ENCODE peak calls at places on chromosomes 6 and 20, in eight cellular contexts. One of them, this sample, is unnamed.

GRCh38 chr20:24772667-24773066 is 176.4 kb upstream of the CST7 start:
- DNase-seq in fibroblast of lung: no peak
- DNase-seq in kidney epithelial cell: no peak
- DNase-seq in memory B cell: no peak
- DNase-seq in activated T-cell treated with anti-CD3 and anti-CD28 coated beads, Interleukin-2, amount 50 U/mL, for 72 hours: no peak
- DNase-seq in T-helper 2 cell treated with Interferon-gamma antibody and Interleukin-4, amounts not matched to agents 5 μg/mL and 100 μg/mL, for 36 hours: no peak
- DNase-seq in activated CD8-positive, alpha-beta memory T cell treated with anti-CD3 and anti-CD28 coated beads for 4 hours: no peak
- DNase-seq in iris pigment epithelial cell: no peak
- DNase-seq in this sample: no peak

GRCh38 chr6:116015983-116016382 is 44.7 kb downstream of the FRK start:
- DNase-seq in memory B cell: no peak
- DNase-seq in activated T-cell treated with anti-CD3 and anti-CD28 coated beads, Interleukin-2, amount 50 U/mL, for 72 hours: no peak
- DNase-seq in kidney epithelial cell: no peak
- DNase-seq in T-helper 2 cell treated with Interferon-gamma antibody and Interleukin-4, amounts not matched to agents 5 μg/mL and 100 μg/mL, for 36 hours: no peak
- DNase-seq in fibroblast of lung: no peak
- DNase-seq in activated CD8-positive, alpha-beta memory T cell treated with anti-CD3 and anti-CD28 coated beads for 4 hours: no peak
- DNase-seq in iris pigment epithelial cell: no peak
- DNase-seq in this sample: no peak

GRCh38 chr6:33411632-33412005 is 805 bp downstream of the PHF1 start:
- DNase-seq in activated T-cell treated with anti-CD3 and anti-CD28 coated beads, Interleukin-2, amount 50 U/mL, for 72 hours: no peak
- DNase-seq in iris pigment epithelial cell: no peak
- DNase-seq in activated CD8-positive, alpha-beta memory T cell treated with anti-CD3 and anti-CD28 coated beads for 4 hours: no peak
- DNase-seq in T-helper 2 cell treated with Interferon-gamma antibody and Interleukin-4, amounts not matched to agents 5 μg/mL and 100 μg/mL, for 36 hours: no peak
- DNase-seq in kidney epithelial cell: no peak
- DNase-seq in fibroblast of lung: no peak
- DNase-seq in memory B cell: no peak
- DNase-seq in this sample: no peak

GRCh38 chr6:139708342-139709199 is 334.1 kb upstream of the CITED2 start:
- DNase-seq in activated CD8-positive, alpha-beta memory T cell treated with anti-CD3 and anti-CD28 coated beads for 4 hours: no peak
- DNase-seq in activated T-cell treated with anti-CD3 and anti-CD28 coated beads, Interleukin-2, amount 50 U/mL, for 72 hours: no peak
- DNase-seq in kidney epithelial cell: peak; percentile 80
- DNase-seq in iris pigment epithelial cell: peak; percentile 93
- DNase-seq in T-helper 2 cell treated with Interferon-gamma antibody and Interleukin-4, amounts not matched to agents 5 μg/mL and 100 μg/mL, for 36 hours: no peak
- DNase-seq in fibroblast of lung: peak; percentile 82
- DNase-seq in memory B cell: no peak
- DNase-seq in this sample: no peak

GRCh38 chr20:47984437-47984836 is 199.2 kb upstream of the SULF2 start:
- DNase-seq in iris pigment epithelial cell: no peak
- DNase-seq in memory B cell: no peak
- DNase-seq in kidney epithelial cell: no peak
- DNase-seq in activated T-cell treated with anti-CD3 and anti-CD28 coated beads, Interleukin-2, amount 50 U/mL, for 72 hours: no peak
- DNase-seq in fibroblast of lung: no peak
- DNase-seq in activated CD8-positive, alpha-beta memory T cell treated with anti-CD3 and anti-CD28 coated beads for 4 hours: no peak
- DNase-seq in T-helper 2 cell treated with Interferon-gamma antibody and Interleukin-4, amounts not matched to agents 5 μg/mL and 100 μg/mL, for 36 hours: no peak
- DNase-seq in this sample: no peak

GRCh38 chr6:157538698-157539097 is 157.7 kb downstream of the ZDHHC14 start:
- DNase-seq in memory B cell: no peak
- DNase-seq in iris pigment epithelial cell: no peak
- DNase-seq in activated CD8-positive, alpha-beta memory T cell treated with anti-CD3 and anti-CD28 coated beads for 4 hours: no peak
- DNase-seq in fibroblast of lung: no peak
- DNase-seq in T-helper 2 cell treated with Interferon-gamma antibody and Interleukin-4, amounts not matched to agents 5 μg/mL and 100 μg/mL, for 36 hours: no peak
- DNase-seq in kidney epithelial cell: no peak
- DNase-seq in activated T-cell treated with anti-CD3 and anti-CD28 coated beads, Interleukin-2, amount 50 U/mL, for 72 hours: no peak
- DNase-seq in this sample: no peak

GRCh38 chr20:36991708-36992107 is 40.2 kb upstream of the SAMHD1 start:
- DNase-seq in memory B cell: no peak
- DNase-seq in iris pigment epithelial cell: no peak
- DNase-seq in activated T-cell treated with anti-CD3 and anti-CD28 coated beads, Interleukin-2, amount 50 U/mL, for 72 hours: no peak
- DNase-seq in kidney epithelial cell: no peak
- DNase-seq in activated CD8-positive, alpha-beta memory T cell treated with anti-CD3 and anti-CD28 coated beads for 4 hours: no peak
- DNase-seq in fibroblast of lung: no peak
- DNase-seq in T-helper 2 cell treated with Interferon-gamma antibody and Interleukin-4, amounts not matched to agents 5 μg/mL and 100 μg/mL, for 36 hours: no peak
- DNase-seq in this sample: no peak

GRCh38 chr20:47544852-47545251 is 43.2 kb downstream of the NCOA3 start:
- DNase-seq in T-helper 2 cell treated with Interferon-gamma antibody and Interleukin-4, amounts not matched to agents 5 μg/mL and 100 μg/mL, for 36 hours: no peak
- DNase-seq in kidney epithelial cell: no peak
- DNase-seq in fibroblast of lung: no peak
- DNase-seq in activated T-cell treated with anti-CD3 and anti-CD28 coated beads, Interleukin-2, amount 50 U/mL, for 72 hours: no peak
- DNase-seq in memory B cell: no peak
- DNase-seq in activated CD8-positive, alpha-beta memory T cell treated with anti-CD3 and anti-CD28 coated beads for 4 hours: no peak
- DNase-seq in iris pigment epithelial cell: peak; percentile 45
- DNase-seq in this sample: no peak

GRCh38 chr20:21710341-21710740 is 4.9 kb downstream of the PAX1 start:
- DNase-seq in T-helper 2 cell treated with Interferon-gamma antibody and Interleukin-4, amounts not matched to agents 5 μg/mL and 100 μg/mL, for 36 hours: no peak
- DNase-seq in activated T-cell treated with anti-CD3 and anti-CD28 coated beads, Interleukin-2, amount 50 U/mL, for 72 hours: no peak
- DNase-seq in iris pigment epithelial cell: no peak
- DNase-seq in fibroblast of lung: no peak
- DNase-seq in memory B cell: no peak
- DNase-seq in activated CD8-positive, alpha-beta memory T cell treated with anti-CD3 and anti-CD28 coated beads for 4 hours: no peak
- DNase-seq in kidney epithelial cell: no peak
- DNase-seq in this sample: no peak

GRCh38 chr20:1263853-1264252 is 2.2 kb upstream of the SNPH start:
- DNase-seq in fibroblast of lung: peak; percentile 47
- DNase-seq in activated CD8-positive, alpha-beta memory T cell treated with anti-CD3 and anti-CD28 coated beads for 4 hours: no peak
- DNase-seq in kidney epithelial cell: no peak
- DNase-seq in activated T-cell treated with anti-CD3 and anti-CD28 coated beads, Interleukin-2, amount 50 U/mL, for 72 hours: no peak
- DNase-seq in memory B cell: no peak
- DNase-seq in iris pigment epithelial cell: peak; percentile 34
- DNase-seq in T-helper 2 cell treated with Interferon-gamma antibody and Interleukin-4, amounts not matched to agents 5 μg/mL and 100 μg/mL, for 36 hours: no peak
- DNase-seq in this sample: no peak

GRCh38 chr6:47423087-47423486 is 54.5 kb upstream of the CD2AP start:
- DNase-seq in memory B cell: no peak
- DNase-seq in iris pigment epithelial cell: no peak
- DNase-seq in activated T-cell treated with anti-CD3 and anti-CD28 coated beads, Interleukin-2, amount 50 U/mL, for 72 hours: no peak
- DNase-seq in fibroblast of lung: no peak
- DNase-seq in kidney epithelial cell: no peak
- DNase-seq in T-helper 2 cell treated with Interferon-gamma antibody and Interleukin-4, amounts not matched to agents 5 μg/mL and 100 μg/mL, for 36 hours: no peak
- DNase-seq in activated CD8-positive, alpha-beta memory T cell treated with anti-CD3 and anti-CD28 coated beads for 4 hours: no peak
- DNase-seq in this sample: no peak

GRCh38 chr6:99393366-99393697 is 663 bp downstream of the COQ3 start:
- DNase-seq in kidney epithelial cell: no peak
- DNase-seq in activated T-cell treated with anti-CD3 and anti-CD28 coated beads, Interleukin-2, amount 50 U/mL, for 72 hours: no peak
- DNase-seq in memory B cell: no peak
- DNase-seq in T-helper 2 cell treated with Interferon-gamma antibody and Interleukin-4, amounts not matched to agents 5 μg/mL and 100 μg/mL, for 36 hours: no peak
- DNase-seq in fibroblast of lung: no peak
- DNase-seq in activated CD8-positive, alpha-beta memory T cell treated with anti-CD3 and anti-CD28 coated beads for 4 hours: no peak
- DNase-seq in iris pigment epithelial cell: no peak
- DNase-seq in this sample: no peak

GRCh38 chr6:157268396-157268795 is 54.9 kb downstream of the TMEM242 start:
- DNase-seq in T-helper 2 cell treated with Interferon-gamma antibody and Interleukin-4, amounts not matched to agents 5 μg/mL and 100 μg/mL, for 36 hours: no peak
- DNase-seq in fibroblast of lung: no peak
- DNase-seq in activated CD8-positive, alpha-beta memory T cell treated with anti-CD3 and anti-CD28 coated beads for 4 hours: no peak
- DNase-seq in memory B cell: no peak
- DNase-seq in activated T-cell treated with anti-CD3 and anti-CD28 coated beads, Interleukin-2, amount 50 U/mL, for 72 hours: no peak
- DNase-seq in iris pigment epithelial cell: no peak
- DNase-seq in kidney epithelial cell: no peak
- DNase-seq in this sample: no peak

GRCh38 chr6:93278241-93278640 is 141.1 kb downstream of the EPHA7 start:
- DNase-seq in T-helper 2 cell treated with Interferon-gamma antibody and Interleukin-4, amounts not matched to agents 5 μg/mL and 100 μg/mL, for 36 hours: no peak
- DNase-seq in memory B cell: no peak
- DNase-seq in iris pigment epithelial cell: no peak
- DNase-seq in activated CD8-positive, alpha-beta memory T cell treated with anti-CD3 and anti-CD28 coated beads for 4 hours: no peak
- DNase-seq in activated T-cell treated with anti-CD3 and anti-CD28 coated beads, Interleukin-2, amount 50 U/mL, for 72 hours: no peak
- DNase-seq in kidney epithelial cell: no peak
- DNase-seq in fibroblast of lung: no peak
- DNase-seq in this sample: no peak

GRCh38 chr20:23939063-23939462 is 49.5 kb downstream of the GGTLC1 start:
- DNase-seq in T-helper 2 cell treated with Interferon-gamma antibody and Interleukin-4, amounts not matched to agents 5 μg/mL and 100 μg/mL, for 36 hours: no peak
- DNase-seq in memory B cell: no peak
- DNase-seq in activated T-cell treated with anti-CD3 and anti-CD28 coated beads, Interleukin-2, amount 50 U/mL, for 72 hours: no peak
- DNase-seq in iris pigment epithelial cell: no peak
- DNase-seq in fibroblast of lung: no peak
- DNase-seq in activated CD8-positive, alpha-beta memory T cell treated with anti-CD3 and anti-CD28 coated beads for 4 hours: no peak
- DNase-seq in kidney epithelial cell: no peak
- DNase-seq in this sample: no peak

GRCh38 chr6:169029861-169030260 is 223.8 kb downstream of the THBS2 start:
- DNase-seq in iris pigment epithelial cell: no peak
- DNase-seq in activated T-cell treated with anti-CD3 and anti-CD28 coated beads, Interleukin-2, amount 50 U/mL, for 72 hours: no peak
- DNase-seq in fibroblast of lung: no peak
- DNase-seq in kidney epithelial cell: no peak
- DNase-seq in memory B cell: no peak
- DNase-seq in T-helper 2 cell treated with Interferon-gamma antibody and Interleukin-4, amounts not matched to agents 5 μg/mL and 100 μg/mL, for 36 hours: no peak
- DNase-seq in activated CD8-positive, alpha-beta memory T cell treated with anti-CD3 and anti-CD28 coated beads for 4 hours: no peak
- DNase-seq in this sample: no peak

GRCh38 chr20:22460803-22461202 is 123.6 kb downstream of the FOXA2 start:
- DNase-seq in activated T-cell treated with anti-CD3 and anti-CD28 coated beads, Interleukin-2, amount 50 U/mL, for 72 hours: no peak
- DNase-seq in memory B cell: no peak
- DNase-seq in fibroblast of lung: no peak
- DNase-seq in iris pigment epithelial cell: no peak
- DNase-seq in T-helper 2 cell treated with Interferon-gamma antibody and Interleukin-4, amounts not matched to agents 5 μg/mL and 100 μg/mL, for 36 hours: no peak
- DNase-seq in kidney epithelial cell: no peak
- DNase-seq in activated CD8-positive, alpha-beta memory T cell treated with anti-CD3 and anti-CD28 coated beads for 4 hours: no peak
- DNase-seq in this sample: no peak

This sample was measured in naive B cell.